ENCODE peak calls at places on chromosomes 4 and X, in six cellular contexts. K is stimulated activated CD4-positive, alpha-beta T cell treated with anti-CD3 and anti-CD28 coated beads, Interleukin-15, amount 100 ng/mL, for 1 hour; P is dermis blood vessel endothelial cell; M is fibroblast of mammary gland; E is SK-N-SH; O is non-pigmented ciliary epithelial cell. R is an unnamed sample.

GRCh38 chr4:190019023-190019858 is 7.8 kb downstream of the FRG2 start:
- DNase-seq in K (no peak), E (peak; percentile 44), P (no peak), M (no peak), O (no peak), R (no peak)

GRCh38 chrX:79408623-79409322 is 41.6 kb upstream of the ITM2A start:
- DNase-seq in M (no peak), E (no peak), O (no peak), K (no peak), P (no peak), R (no peak)

GRCh38 chr4:184732126-184732525 is 1.8 kb downstream of the CENPU start:
- DNase-seq in P (no peak), O (no peak), K (no peak), E (no peak), M (peak; percentile 74), R (no peak)

GRCh38 chr4:102478186-102478585 is 23.0 kb upstream of the NFKB1 start:
- DNase-seq in K (no peak), E (no peak), P (no peak), M (no peak), O (no peak), R (no peak)

GRCh38 chrX:19924285-19924684 is 36.9 kb upstream of the SH3KBP1 start:
- DNase-seq in O (no peak), K (no peak), P (no peak), E (no peak), M (no peak), R (no peak)

GRCh38 chr4:146004730-146005129 is 66.1 kb upstream of the ZNF827 start:
- DNase-seq in O (no peak), M (no peak), E (no peak), P (no peak), K (no peak), R (no peak)

GRCh38 chrX:7876957-7877356 is 34.0 kb downstream of the VCX start:
- DNase-seq in K (no peak), E (no peak), O (no peak), P (no peak), M (no peak), R (no peak)

GRCh38 chr4:145843148-145843547 is 95.5 kb downstream of the ZNF827 start:
- DNase-seq in M (peak; percentile 82), E (no peak), P (peak; percentile 88), O (peak; percentile 62), K (no peak), R (no peak)

GRCh38 chr4:115119804-115120352 is 6.5 kb upstream of the NDST4 start:
- DNase-seq in P (no peak), K (no peak), M (peak; percentile 6), E (no peak), O (no peak), R (no peak)

GRCh38 chr4:78556655-78557054 is 5.1 kb downstream of the ANXA3 start:
- DNase-seq in M (no peak), K (no peak), O (no peak), P (no peak), E (no peak), R (no peak)

GRCh38 chr4:121070274-121070673 is 2.1 kb downstream of the NDNF start:
- DNase-seq in E (no peak), M (no peak), P (no peak), K (no peak), O (no peak), R (no peak)

GRCh38 chr4:123190176-123190575 is 206.4 kb upstream of the SPRY1 start:
- DNase-seq in M (no peak), O (no peak), P (no peak), K (no peak), E (no peak), R (no peak)

GRCh38 chrX:116204947-116205346 is 34.4 kb downstream of the AGTR2 start:
- DNase-seq in M (peak; percentile 26), O (no peak), E (peak; percentile 5), P (peak; percentile 0), K (no peak), R (no peak)

GRCh38 chrX:47217121-47217851 is 1.2 kb upstream of the CDK16 start:
- DNase-seq in O (no peak), P (peak; percentile 52), M (peak; percentile 78), E (peak; percentile 49), K (peak; percentile 3), R (no peak)

GRCh38 chr4:140004580-140005314 is 149.2 kb downstream of the MAML3 start:
- DNase-seq in K (no peak), E (peak; percentile 79), O (no peak), M (peak; percentile 56), P (peak; percentile 78), R (no peak)

GRCh38 chr4:40475609-40476008 is 140.5 kb downstream of the CHRNA9 start:
- DNase-seq in E (no peak), K (no peak), P (no peak), O (no peak), M (no peak), R (no peak)

GRCh38 chr4:87050596-87050995 is 115.8 kb downstream of the AFF1 start:
- DNase-seq in O (no peak), P (no peak), E (no peak), K (no peak), M (no peak), R (no peak)

GRCh38 chr4:179465131-179465797 is 2023.0 kb upstream of the AGA start:
- DNase-seq in P (no peak), E (no peak), K (no peak), M (no peak), O (no peak), R (no peak)

GRCh38 chrX:72020204-72020603 is 109.6 kb downstream of the NHSL2 start:
- DNase-seq in E (no peak), M (peak; percentile 26), K (no peak), O (no peak), P (no peak), R (no peak)

GRCh38 chr4:43932448-43932847 is 516.2 kb downstream of the KCTD8 start:
- DNase-seq in M (no peak), E (no peak), P (peak; percentile 3), O (no peak), K (no peak), R (no peak)

GRCh38 chr4:23324291-23324690 is 565.6 kb downstream of the PPARGC1A start:
- DNase-seq in P (no peak), O (peak; percentile 26), E (no peak), K (no peak), M (no peak), R (no peak)

GRCh38 chr4:126697748-126698147 is 935.0 kb upstream of the INTU start:
- DNase-seq in P (peak; percentile 2), O (no peak), E (no peak), M (peak; percentile 88), K (no peak), R (no peak)

GRCh38 chr4:147794787-147795413 is 63.0 kb downstream of the ARHGAP10 start:
- DNase-seq in O (no peak), M (no peak), K (no peak), E (no peak), P (no peak), R (no peak)

GRCh38 chr4:100019821-100020220 is 69.7 kb upstream of the H2AZ1 start:
- DNase-seq in P (no peak), M (no peak), E (no peak), K (no peak), O (no peak), R (no peak)

GRCh38 chr4:24753519-24753918 is 41.9 kb upstream of the SOD3 start:
- DNase-seq in O (no peak), K (no peak), E (no peak), P (no peak), M (peak; percentile 70), R (no peak)